ENCODE peak calls at places on chromosome 5, in six cellular contexts. One of them, this sample, is unnamed.

GRCh38 chr5:148805323-148806290 is 20.8 kb upstream of the ADRB2 start:
- DNase-seq in Peyer's patch: no peak
- DNase-seq in keratinocyte: no peak
- DNase-seq in mammary epithelial cell: peak
- DNase-seq in coronary artery: no peak
- DNase-seq in tibial artery: no peak
- DNase-seq in this sample: no peak

GRCh38 chr5:37803487-37803886 is 36.4 kb downstream of the GDNF start:
- DNase-seq in tibial artery: no peak
- DNase-seq in coronary artery: no peak
- DNase-seq in Peyer's patch: no peak
- DNase-seq in keratinocyte: no peak
- DNase-seq in mammary epithelial cell: no peak
- DNase-seq in this sample: no peak

GRCh38 chr5:98679963-98680362 is 93.5 kb upstream of the RGMB start:
- DNase-seq in coronary artery: no peak
- DNase-seq in Peyer's patch: no peak
- DNase-seq in keratinocyte: no peak
- DNase-seq in mammary epithelial cell: no peak
- DNase-seq in tibial artery: no peak
- DNase-seq in this sample: no peak

GRCh38 chr5:172035039-172035438 is 28.6 kb upstream of the FBXW11 start:
- DNase-seq in coronary artery: no peak
- DNase-seq in tibial artery: no peak
- DNase-seq in keratinocyte: no peak
- DNase-seq in mammary epithelial cell: peak
- DNase-seq in Peyer's patch: no peak
- DNase-seq in this sample: no peak

GRCh38 chr5:15645776-15646175 is 145.8 kb downstream of the FBXL7 start:
- DNase-seq in mammary epithelial cell: no peak
- DNase-seq in tibial artery: no peak
- DNase-seq in coronary artery: no peak
- DNase-seq in Peyer's patch: no peak
- DNase-seq in keratinocyte: no peak
- DNase-seq in this sample: no peak

GRCh38 chr5:133921899-133922468 is 46.4 kb downstream of the C5orf15 start:
- DNase-seq in coronary artery: no peak
- DNase-seq in keratinocyte: no peak
- DNase-seq in tibial artery: no peak
- DNase-seq in mammary epithelial cell: no peak
- DNase-seq in Peyer's patch: no peak
- DNase-seq in this sample: no peak

GRCh38 chr5:84227221-84227620 is 157.5 kb downstream of the EDIL3 start:
- DNase-seq in keratinocyte: no peak
- DNase-seq in coronary artery: no peak
- DNase-seq in tibial artery: no peak
- DNase-seq in mammary epithelial cell: no peak
- DNase-seq in Peyer's patch: no peak
- DNase-seq in this sample: no peak

GRCh38 chr5:91283899-91284298 is 99.2 kb downstream of the ARRDC3 start:
- DNase-seq in Peyer's patch: no peak
- DNase-seq in coronary artery: no peak
- DNase-seq in tibial artery: no peak
- DNase-seq in keratinocyte: no peak
- DNase-seq in mammary epithelial cell: peak
- DNase-seq in this sample: peak

GRCh38 chr5:69517763-69518212 is 25.2 kb downstream of the OCLN start:
- DNase-seq in mammary epithelial cell: peak
- DNase-seq in Peyer's patch: no peak
- DNase-seq in coronary artery: no peak
- DNase-seq in keratinocyte: no peak
- DNase-seq in tibial artery: no peak
- DNase-seq in this sample: no peak

GRCh38 chr5:83256091-83256775 is 178.9 kb downstream of the XRCC4 start:
- DNase-seq in mammary epithelial cell: peak
- DNase-seq in tibial artery: no peak
- DNase-seq in keratinocyte: peak
- DNase-seq in coronary artery: no peak
- DNase-seq in Peyer's patch: no peak
- DNase-seq in this sample: no peak

GRCh38 chr5:151691706-151692105 is 5.0 kb upstream of the SPARC start:
- DNase-seq in Peyer's patch: no peak
- DNase-seq in coronary artery: no peak
- DNase-seq in tibial artery: no peak
- DNase-seq in keratinocyte: no peak
- DNase-seq in mammary epithelial cell: no peak
- DNase-seq in this sample: no peak

DNA sequence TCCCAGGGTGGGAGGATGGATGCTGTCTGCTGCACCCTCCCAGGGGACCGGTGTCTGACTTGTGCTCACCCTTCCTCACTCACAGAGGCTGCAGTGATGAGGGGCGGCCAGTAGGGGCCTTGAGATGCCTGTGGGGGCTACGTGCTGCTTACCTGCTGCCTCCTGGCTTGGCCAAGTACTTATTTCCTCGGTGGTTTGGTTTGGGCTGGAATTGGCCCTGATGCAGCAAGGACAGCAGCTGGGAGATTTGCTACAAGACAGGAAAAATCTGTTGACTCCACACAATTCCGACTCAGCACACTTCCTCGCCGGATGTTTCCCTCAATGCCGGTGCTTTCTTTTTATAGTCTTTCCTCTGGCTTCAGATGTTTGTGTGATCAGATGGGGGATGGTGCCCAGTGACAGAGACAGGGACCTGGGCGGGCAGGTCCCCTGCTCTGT is 6.6 kb downstream of the PCDH12 start:
- DNase-seq in tibial artery: no peak
- DNase-seq in keratinocyte: no peak
- DNase-seq in coronary artery: no peak
- DNase-seq in Peyer's patch: no peak
- DNase-seq in mammary epithelial cell: no peak
- DNase-seq in this sample: no peak
- H3K4me3 ChIP-seq in tibial artery: no peak
- H3K4me3 ChIP-seq in keratinocyte: no peak
- H3K4me3 ChIP-seq in coronary artery: peak
- H3K4me3 ChIP-seq in Peyer's patch: no peak
- H3K4me3 ChIP-seq in mammary epithelial cell: no peak
- H3K4me3 ChIP-seq in this sample: no peak

DNA sequence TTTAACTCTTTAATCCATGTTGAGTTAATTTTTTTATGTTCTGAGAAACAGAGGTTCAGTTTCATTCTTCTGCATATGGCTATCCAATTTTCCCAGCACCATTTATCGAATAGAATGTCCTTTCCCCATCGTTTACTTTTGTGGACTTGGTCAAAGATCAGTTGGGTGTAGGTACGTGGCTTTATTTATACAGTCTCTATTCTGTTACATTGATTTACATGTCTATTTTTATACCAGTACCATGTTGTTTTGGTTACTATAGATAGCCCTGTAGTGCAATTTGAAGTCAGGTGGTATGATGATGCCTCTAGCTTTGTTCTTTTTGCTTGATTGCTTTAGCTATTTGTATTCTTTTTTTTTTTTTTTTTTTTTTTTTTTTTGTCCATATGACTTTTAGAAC is 462.0 kb downstream of the HTR1A start:
- DNase-seq in coronary artery: no peak
- DNase-seq in mammary epithelial cell: no peak
- DNase-seq in tibial artery: no peak
- DNase-seq in Peyer's patch: no peak
- DNase-seq in keratinocyte: no peak
- DNase-seq in this sample: no peak
- TF ChIP-seq CTCF in coronary artery: no peak
- TF ChIP-seq CTCF in mammary epithelial cell: no peak
- TF ChIP-seq CTCF in tibial artery: no peak
- TF ChIP-seq CTCF in Peyer's patch: no peak
- TF ChIP-seq CTCF in keratinocyte: no peak
- TF ChIP-seq CTCF in this sample: no peak

GRCh38 chr5:150309101-150309897 is 6.6 kb upstream of the ARSI start:
- DNase-seq in tibial artery: no peak
- DNase-seq in coronary artery: no peak
- DNase-seq in Peyer's patch: no peak
- DNase-seq in mammary epithelial cell: no peak
- DNase-seq in keratinocyte: no peak
- DNase-seq in this sample: no peak
- H3K4me3 ChIP-seq in tibial artery: no peak
- H3K4me3 ChIP-seq in coronary artery: no peak
- H3K4me3 ChIP-seq in Peyer's patch: no peak
- H3K4me3 ChIP-seq in mammary epithelial cell: no peak
- H3K4me3 ChIP-seq in keratinocyte: no peak
- H3K4me3 ChIP-seq in this sample: no peak

DNA sequence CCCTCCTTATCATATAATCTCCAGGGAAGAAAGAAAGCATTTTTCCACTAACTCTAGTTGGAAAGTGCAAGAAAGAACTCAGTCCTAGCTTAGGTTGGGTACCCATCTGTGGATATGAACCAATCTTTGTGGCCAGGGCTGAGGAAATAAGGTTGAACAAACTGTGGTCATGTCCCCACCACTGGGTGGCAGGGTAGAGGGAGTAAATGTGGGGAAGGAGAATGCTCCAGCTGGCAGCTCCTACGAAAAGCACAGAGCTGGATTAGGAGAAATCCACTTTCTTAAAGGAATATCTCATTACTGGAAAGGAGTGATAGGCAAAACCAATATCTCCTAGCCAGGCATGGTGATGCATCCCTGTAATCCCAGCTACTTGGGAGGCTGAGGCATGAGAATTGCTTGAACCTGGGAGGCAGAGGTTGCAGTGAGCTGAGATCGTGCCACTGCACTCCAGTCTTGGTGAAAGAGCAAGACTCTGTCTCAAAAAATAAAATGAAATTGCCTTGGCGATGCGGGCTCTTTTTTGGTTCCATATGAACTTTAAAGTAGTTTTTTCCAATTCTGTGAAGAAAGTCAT is 175.1 kb downstream of the CCDC192 start:
- DNase-seq in keratinocyte: no peak
- DNase-seq in tibial artery: no peak
- DNase-seq in mammary epithelial cell: peak
- DNase-seq in Peyer's patch: peak
- DNase-seq in coronary artery: no peak
- DNase-seq in this sample: no peak
- TF ChIP-seq CTCF in keratinocyte: peak
- TF ChIP-seq CTCF in tibial artery: no peak
- TF ChIP-seq CTCF in mammary epithelial cell: peak
- TF ChIP-seq CTCF in Peyer's patch: peak
- TF ChIP-seq CTCF in coronary artery: no peak
- TF ChIP-seq CTCF in this sample: peak

GRCh38 chr5:144205141-144205551 is 34.5 kb downstream of the KCTD16 start:
- DNase-seq in coronary artery: no peak
- DNase-seq in mammary epithelial cell: no peak
- DNase-seq in tibial artery: peak
- DNase-seq in Peyer's patch: no peak
- DNase-seq in keratinocyte: no peak
- DNase-seq in this sample: no peak
- H3K4me3 ChIP-seq in coronary artery: peak
- H3K4me3 ChIP-seq in mammary epithelial cell: no peak
- H3K4me3 ChIP-seq in tibial artery: peak
- H3K4me3 ChIP-seq in Peyer's patch: no peak
- H3K4me3 ChIP-seq in keratinocyte: no peak
- H3K4me3 ChIP-seq in this sample: peak

GRCh38 chr5:173396311-173396993 is 68.2 kb upstream of the STC2 start:
- DNase-seq in Peyer's patch: no peak
- DNase-seq in mammary epithelial cell: no peak
- DNase-seq in keratinocyte: no peak
- DNase-seq in coronary artery: peak
- DNase-seq in tibial artery: no peak
- DNase-seq in this sample: no peak
- TF ChIP-seq CTCF in Peyer's patch: no peak
- TF ChIP-seq CTCF in mammary epithelial cell: peak
- TF ChIP-seq CTCF in keratinocyte: peak
- TF ChIP-seq CTCF in coronary artery: no peak
- TF ChIP-seq CTCF in tibial artery: no peak
- TF ChIP-seq CTCF in this sample: peak

GRCh38 chr5:73234156-73234555 is 61.2 kb downstream of the TMEM174 start:
- DNase-seq in tibial artery: no peak
- DNase-seq in Peyer's patch: no peak
- DNase-seq in mammary epithelial cell: no peak
- DNase-seq in coronary artery: no peak
- DNase-seq in keratinocyte: no peak
- DNase-seq in this sample: no peak
- H3K4me3 ChIP-seq in tibial artery: peak
- H3K4me3 ChIP-seq in Peyer's patch: peak
- H3K4me3 ChIP-seq in mammary epithelial cell: no peak
- H3K4me3 ChIP-seq in coronary artery: peak
- H3K4me3 ChIP-seq in keratinocyte: no peak
- H3K4me3 ChIP-seq in this sample: no peak

GRCh38 chr5:28648108-28648507 is 1609.7 kb upstream of the CDH9 start:
- DNase-seq in mammary epithelial cell: peak
- DNase-seq in tibial artery: no peak
- DNase-seq in coronary artery: no peak
- DNase-seq in Peyer's patch: no peak
- DNase-seq in keratinocyte: no peak
- DNase-seq in this sample: no peak
- TF ChIP-seq CTCF in mammary epithelial cell: no peak
- TF ChIP-seq CTCF in tibial artery: no peak
- TF ChIP-seq CTCF in coronary artery: no peak
- TF ChIP-seq CTCF in Peyer's patch: no peak
- TF ChIP-seq CTCF in keratinocyte: no peak
- TF ChIP-seq CTCF in this sample: no peak

GRCh38 chr5:159123700-159124099 is 24.0 kb upstream of the EBF1 start:
- DNase-seq in mammary epithelial cell: no peak
- DNase-seq in tibial artery: no peak
- DNase-seq in keratinocyte: no peak
- DNase-seq in coronary artery: no peak
- DNase-seq in Peyer's patch: no peak
- DNase-seq in this sample: no peak

GRCh38 chr5:159123189-159123588 is 23.5 kb upstream of the EBF1 start:
- DNase-seq in coronary artery: no peak
- DNase-seq in mammary epithelial cell: no peak
- DNase-seq in tibial artery: no peak
- DNase-seq in Peyer's patch: no peak
- DNase-seq in keratinocyte: no peak
- DNase-seq in this sample: no peak

GRCh38 chr5:159121061-159121460 is 21.3 kb upstream of the EBF1 start:
- DNase-seq in mammary epithelial cell: no peak
- DNase-seq in coronary artery: no peak
- DNase-seq in Peyer's patch: no peak
- DNase-seq in tibial artery: no peak
- DNase-seq in keratinocyte: no peak
- DNase-seq in this sample: no peak

DNA sequence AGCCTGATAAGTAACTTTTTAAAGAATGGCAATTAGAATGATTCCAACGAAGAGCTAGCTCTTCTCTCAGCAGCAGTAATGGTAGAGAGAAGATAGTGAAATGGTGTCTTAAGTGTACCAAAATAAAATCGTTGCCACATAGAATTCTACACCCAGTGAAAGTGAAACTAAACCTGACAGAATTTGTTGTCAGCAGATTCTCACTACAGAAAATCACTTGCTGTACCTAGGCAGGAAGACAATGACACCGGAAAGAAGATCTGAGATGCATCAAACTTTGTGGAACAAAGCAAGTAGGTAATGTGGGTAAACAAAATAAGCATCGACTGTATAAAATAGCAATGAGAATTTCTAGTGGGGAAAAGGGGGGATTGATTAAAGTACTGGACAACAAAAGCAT is 20.7 kb upstream of the EBF1 start:
- DNase-seq in tibial artery: no peak
- DNase-seq in keratinocyte: no peak
- DNase-seq in mammary epithelial cell: no peak
- DNase-seq in Peyer's patch: no peak
- DNase-seq in coronary artery: no peak
- DNase-seq in this sample: no peak
- H3K4me3 ChIP-seq in tibial artery: peak
- H3K4me3 ChIP-seq in keratinocyte: no peak
- H3K4me3 ChIP-seq in mammary epithelial cell: no peak
- H3K4me3 ChIP-seq in Peyer's patch: no peak
- H3K4me3 ChIP-seq in coronary artery: peak
- H3K4me3 ChIP-seq in this sample: no peak

This sample was measured in AG09309.